ENCODE peak calls at places on chromosomes 11 and 22, in ten cellular contexts. B, Z, G, P, T, C, F, D, O and L are unnamed samples.

GRCh38 chr22:35426801-35427140 is 26.8 kb downstream of the MCM5 start:
- DNase-seq in B (no peak), Z (no peak), G (no peak), P (no peak), T (no peak), C (no peak), F (no peak), D (peak; percentile 54), O (no peak), L (no peak)

GRCh38 chr22:49925525-49926128 is 7.2 kb downstream of the CRELD2 start:
- DNase-seq in B (no peak), Z (no peak), G (no peak), P (no peak), T (no peak), C (peak; percentile 62), F (no peak), D (no peak), O (no peak), L (no peak)

GRCh38 chr22:19169002-19169946 is 9.3 kb downstream of the SLC25A1 start:
- DNase-seq in B (no peak), Z (no peak), G (no peak), P (no peak), T (peak; percentile 6), C (no peak), F (peak; percentile 60), D (peak; percentile 83), O (peak; percentile 38), L (no peak)

GRCh38 chr11:116199182-116199581 is 573.6 kb downstream of the BUD13 start:
- DNase-seq in B (no peak), Z (no peak), G (no peak), P (no peak), T (no peak), C (no peak), F (peak; percentile 87), D (no peak), O (no peak), L (no peak)

GRCh38 chr22:23778576-23778900 is 5.9 kb downstream of the MMP11 start:
- DNase-seq in B (no peak), Z (no peak), G (no peak), P (no peak), T (no peak), C (no peak), F (no peak), D (peak; percentile 54), O (peak; percentile 44), L (no peak)

GRCh38 chr11:17600316-17601205 is 53.5 kb downstream of the OTOG start:
- DNase-seq in B (no peak), Z (no peak), G (no peak), P (peak; percentile 56), T (no peak), C (no peak), F (no peak), D (peak; percentile 57), O (no peak), L (no peak)

GRCh38 chr11:131668867-131669780 is 298.7 kb downstream of the NTM start:
- DNase-seq in B (no peak), Z (no peak), G (peak; percentile 16), P (peak; percentile 61), T (peak; percentile 48), C (no peak), F (peak; percentile 60), D (peak; percentile 93), O (peak; percentile 73), L (peak; percentile 35)

GRCh38 chr22:17845790-17846189 is 71.5 kb upstream of the BID start:
- DNase-seq in B (no peak), Z (no peak), G (no peak), P (peak; percentile 79), T (no peak), C (no peak), F (peak; percentile 74), D (no peak), O (no peak), L (no peak)

DNA sequence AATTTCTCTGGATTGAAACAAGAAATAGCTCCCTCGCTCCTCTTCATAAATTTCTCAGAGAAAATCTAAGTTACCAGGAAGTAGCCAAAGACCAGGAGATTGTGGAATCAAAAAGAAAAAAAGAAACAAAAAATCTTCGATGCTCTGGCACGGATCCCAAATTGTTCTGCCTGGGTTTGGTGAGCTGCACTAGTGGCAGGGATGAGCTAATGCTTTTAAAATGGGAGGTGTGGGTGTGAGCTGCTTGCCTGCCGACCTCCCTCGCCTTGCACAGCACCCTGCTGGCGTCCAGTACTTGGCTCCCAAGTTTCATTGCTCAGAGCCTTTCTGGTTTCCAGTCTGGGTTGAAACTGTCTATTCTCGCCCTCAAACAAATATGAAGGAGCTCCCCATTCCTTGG is 2.5 kb downstream of the TIMP3 start:
- DNase-seq in B (no peak), Z (no peak), G (peak; percentile 71), P (no peak), T (peak; percentile 62), C (no peak), F (no peak), D (peak; percentile 94), O (no peak), L (peak; percentile 57)
- TF ChIP-seq CTCF in B (no peak), Z (no peak), G (no peak), P (no peak), T (no peak), C (no peak), F (no peak), D (no peak), O (no peak), L (no peak)

GRCh38 chr22:30232716-30233218 is 13.8 kb downstream of the LIF start:
- DNase-seq in B (no peak), Z (no peak), G (no peak), P (no peak), T (peak; percentile 86), C (no peak), F (no peak), D (no peak), O (no peak), L (no peak)

GRCh38 chr22:30234786-30235470 is 11.6 kb downstream of the LIF start:
- DNase-seq in B (no peak), Z (peak; percentile 68), G (peak; percentile 82), P (no peak), T (peak; percentile 86), C (no peak), F (no peak), D (peak; percentile 80), O (peak; percentile 78), L (no peak)

GRCh38 chr22:30235687-30236170 is 10.8 kb downstream of the LIF start:
- DNase-seq in B (no peak), Z (peak; percentile 55), G (peak; percentile 88), P (no peak), T (peak; percentile 90), C (no peak), F (no peak), D (peak; percentile 93), O (peak; percentile 55), L (peak; percentile 68)

GRCh38 chr22:30230787-30231461 is 15.6 kb downstream of the LIF start:
- DNase-seq in B (no peak), Z (no peak), G (no peak), P (no peak), T (no peak), C (no peak), F (no peak), D (no peak), O (no peak), L (no peak)

DNA sequence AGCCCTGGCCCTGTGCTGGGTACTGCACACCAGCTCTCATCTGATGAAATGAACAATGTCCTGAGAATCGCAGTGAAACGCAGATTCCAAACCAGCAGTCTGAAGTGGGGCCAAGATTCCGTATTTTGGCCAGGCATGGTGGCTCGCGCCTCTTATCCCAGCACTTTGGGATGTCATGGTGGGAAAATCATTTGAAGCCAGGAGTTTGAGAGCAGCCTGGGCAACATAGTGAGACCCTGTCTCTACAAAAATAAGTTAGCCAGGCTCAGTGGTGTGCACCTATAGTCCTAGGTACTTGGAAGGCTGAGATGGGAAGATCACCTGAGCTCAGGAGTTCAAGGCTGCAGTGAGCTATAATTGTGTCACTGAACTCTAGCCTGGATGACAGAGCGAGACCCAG is 13.0 kb downstream of the LIF start:
- DNase-seq in B (no peak), Z (no peak), G (no peak), P (no peak), T (no peak), C (no peak), F (no peak), D (no peak), O (no peak), L (no peak)
- H3K4me3 ChIP-seq in B (no peak overlapping the region), Z (no peak overlapping the region), G (no peak overlapping the region), P (no peak overlapping the region), T (no peak overlapping the region), C (no peak overlapping the region), F (no peak overlapping the region), D (no peak overlapping the region), O (no peak overlapping the region), L (no peak overlapping the region)

GRCh38 chr22:41507330-41508063 is 36.8 kb downstream of the POLR3H start:
- DNase-seq in B (no peak), Z (no peak), G (no peak), P (no peak), T (no peak), C (no peak), F (no peak), D (peak; percentile 70), O (no peak), L (no peak)

GRCh38 chr22:41504397-41504796 is 35.5 kb downstream of the ACO2 start:
- DNase-seq in B (no peak), Z (no peak), G (no peak), P (no peak), T (peak; percentile 48), C (no peak), F (no peak), D (peak; percentile 97), O (no peak), L (peak; percentile 63)

GRCh38 chr22:41511521-41511968 is 32.7 kb downstream of the POLR3H start:
- DNase-seq in B (no peak), Z (no peak), G (no peak), P (no peak), T (no peak), C (no peak), F (no peak), D (peak; percentile 65), O (no peak), L (no peak)

GRCh38 chr22:41512421-41513194 is 31.7 kb downstream of the POLR3H start:
- DNase-seq in B (peak; percentile 56), Z (no peak), G (peak; percentile 70), P (no peak), T (peak; percentile 75), C (no peak), F (no peak), D (peak; percentile 96), O (peak; percentile 76), L (peak; percentile 75)

DNA sequence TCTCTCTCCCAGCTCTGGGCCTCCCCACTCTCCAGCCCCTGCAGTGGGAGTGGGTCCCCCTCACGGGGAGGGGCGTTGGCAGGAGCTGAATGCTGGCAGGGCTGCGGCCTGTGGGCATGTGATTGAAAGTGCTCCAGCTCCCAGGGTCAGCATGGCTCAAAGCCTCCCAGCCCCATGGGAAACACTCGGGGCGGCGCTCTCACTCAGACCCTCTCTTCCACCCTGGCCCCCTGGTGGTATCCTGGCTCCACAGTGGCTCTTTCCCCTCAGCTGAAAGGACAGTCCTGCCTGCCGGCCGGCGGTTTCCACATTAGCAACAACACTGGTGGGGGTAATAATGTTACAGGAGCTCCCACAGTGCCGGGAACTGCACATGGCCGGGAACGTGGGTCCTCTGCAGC is 35.5 kb downstream of the POLR3H start:
- DNase-seq in B (no peak), Z (no peak), G (no peak), P (peak; percentile 75), T (no peak), C (no peak), F (no peak), D (peak; percentile 81), O (no peak), L (no peak)
- TF ChIP-seq CTCF in B (no peak), Z (no peak), G (no peak), P (no peak), T (no peak), C (no peak), F (no peak), D (peak; percentile 14), O (peak; percentile 3), L (no peak)

GRCh38 chr11:61532136-61533038 is 23.8 kb downstream of the LRRC10B start:
- DNase-seq in B (no peak), Z (no peak), G (no peak), P (no peak), T (peak; percentile 33), C (no peak), F (peak; percentile 69), D (peak; percentile 97), O (peak; percentile 60), L (peak; percentile 58)
- H3K4me3 ChIP-seq in B (no peak overlapping the region), Z (no peak overlapping the region), G (no peak overlapping the region), P (no peak overlapping the region), T (no peak overlapping the region), C (no peak overlapping the region), F (no peak overlapping the region), D (no peak overlapping the region), O (no peak overlapping the region), L (no peak overlapping the region)